ENCODE peak calls at places on chromosomes 16 and 17, in five cellular contexts. A, R, W, E and P are unnamed samples.

GRCh38 chr17:66549312-66549705 is 246.9 kb downstream of the PRKCA start:
- DNase-seq in A (no peak), E (no peak), W (no peak), R (no peak), P (no peak)

GRCh38 chr17:3972281-3972731 is 8.1 kb upstream of the ATP2A3 start:
- DNase-seq in R (no peak), W (no peak), A (peak), E (peak), P (no peak)

GRCh38 chr17:48721009-48721402 is 1.3 kb downstream of the PRAC1 start:
- DNase-seq in A (no peak), E (no peak), W (no peak), R (no peak), P (no peak)

GRCh38 chr16:69775535-69775934 is 13.4 kb downstream of the WWP2 start:
- DNase-seq in A (no peak), E (no peak), W (no peak), R (no peak), P (no peak)

GRCh38 chr17:35878361-35878760 is 1.8 kb downstream of the CCL5 start:
- DNase-seq in A (no peak), R (no peak), W (no peak), E (no peak), P (no peak)

GRCh38 chr17:80224098-80224497 is 3.9 kb downstream of the SLC26A11 start:
- DNase-seq in A (no peak), R (no peak), E (no peak), W (no peak), P (no peak)

GRCh38 chr17:45361976-45362375 is 45.2 kb upstream of the MAP3K14 start:
- DNase-seq in W (no peak), A (no peak), E (no peak), R (no peak), P (peak)

GRCh38 chr16:3057181-3058166 is 8.0 kb upstream of the IL32 start:
- DNase-seq in A (peak), R (no peak), E (no peak), W (no peak), P (no peak)

GRCh38 chr17:82794781-82795505 is 43.1 kb downstream of the TBCD start:
- DNase-seq in W (no peak), R (no peak), A (no peak), E (no peak), P (no peak)

GRCh38 chr16:12815361-12815760 is 11.7 kb upstream of the CPPED1 start:
- DNase-seq in W (no peak), E (no peak), R (no peak), A (no peak), P (no peak)

GRCh38 chr17:1878419-1879121 is 48.8 kb downstream of the RPA1 start:
- DNase-seq in R (no peak), W (no peak), A (peak), E (peak), P (no peak)

GRCh38 chr16:12439443-12440232 is 364.0 kb downstream of the CPPED1 start:
- DNase-seq in R (no peak), W (no peak), E (no peak), A (peak), P (no peak)

GRCh38 chr16:86398622-86399021 is 111.7 kb upstream of the FOXF1 start:
- DNase-seq in W (no peak), R (no peak), E (no peak), A (no peak), P (no peak)

GRCh38 chr17:29892201-29892600 is 37.8 kb downstream of the SSH2 start:
- DNase-seq in W (no peak), R (no peak), E (no peak), A (no peak), P (no peak)